ENCODE peak calls at places on chromosomes 4 and X, in ten cellular contexts. M, I, X, J, V, Y, P, K, A and C are unnamed samples.

GRCh38 chr4:161546902-161547301 is 616.9 kb downstream of the FSTL5 start:
- DNase-seq in K (no peak), V (no peak), X (no peak), P (no peak), M (no peak), A (no peak), I (no peak), J (no peak), Y (no peak), C (no peak)

GRCh38 chr4:150065740-150066139 is 12.5 kb upstream of the DCLK2 start:
- DNase-seq in Y (no peak), X (no peak), V (no peak), K (no peak), J (no peak), A (no peak), M (no peak), P (no peak), I (no peak), C (no peak)

GRCh38 chr4:109816894-109817293 is 1.3 kb downstream of the GAR1 start:
- DNase-seq in K (no peak), P (no peak), Y (no peak), A (no peak), V (no peak), X (no peak), J (no peak), I (no peak), M (no peak), C (no peak)

GRCh38 chr4:95255396-95256107 is 293.2 kb downstream of the UNC5C start:
- DNase-seq in K (no peak), X (no peak), V (peak; percentile 18), I (no peak), P (no peak), A (no peak), M (no peak), J (no peak), Y (no peak), C (no peak)

GRCh38 chrX:134803551-134804183 is 145.4 kb upstream of the PLAC1 start:
- DNase-seq in J (no peak), I (no peak), P (no peak), M (peak; percentile 52), X (peak; percentile 31), Y (no peak), K (no peak), A (no peak), V (no peak), C (no peak)

GRCh38 chr4:140252742-140253555 is 99.0 kb upstream of the MAML3 start:
- DNase-seq in Y (peak; percentile 45), P (peak; percentile 50), I (peak; percentile 58), M (peak; percentile 69), X (no peak), J (peak; percentile 95), K (peak; percentile 93), A (peak; percentile 78), V (peak; percentile 64), C (peak; percentile 80)

GRCh38 chr4:116024954-116025708 is 911.7 kb upstream of the NDST4 start:
- DNase-seq in I (no peak), V (no peak), Y (no peak), X (peak; percentile 3), A (no peak), K (no peak), M (no peak), J (no peak), P (no peak), C (no peak)

GRCh38 chrX:32867781-32868523 is 343.4 kb downstream of the DMD start:
- DNase-seq in Y (no peak), A (no peak), M (no peak), K (no peak), P (no peak), V (no peak), X (no peak), I (no peak), J (no peak), C (no peak)

GRCh38 chrX:152930516-152930915 is 32.6 kb downstream of the ZNF185 start:
- DNase-seq in X (no peak), M (no peak), Y (no peak), I (no peak), A (no peak), K (no peak), V (no peak), P (no peak), J (no peak), C (peak; percentile 3)

GRCh38 chrX:97215166-97215565 is 331.5 kb downstream of the RPA4 start:
- DNase-seq in Y (no peak), I (no peak), V (no peak), M (no peak), J (no peak), P (no peak), K (no peak), A (no peak), X (no peak), C (no peak)

GRCh38 chr4:179989975-179990374 is 2253.2 kb upstream of the TENM3 start:
- DNase-seq in P (peak; percentile 5), Y (no peak), M (peak; percentile 11), V (no peak), K (no peak), A (no peak), J (no peak), X (no peak), I (no peak), C (no peak)

GRCh38 chrX:45769919-45770582 is 569.4 kb upstream of the DIPK2B start:
- DNase-seq in K (peak; percentile 93), Y (peak; percentile 68), A (peak; percentile 69), M (peak; percentile 91), X (peak; percentile 88), V (peak; percentile 49), J (peak; percentile 82), I (peak; percentile 79), P (peak; percentile 20), C (peak; percentile 73)

GRCh38 chr4:118811832-118812231 is 24.1 kb downstream of the SEC24D start:
- DNase-seq in P (no peak), Y (no peak), A (no peak), X (no peak), J (no peak), V (no peak), M (no peak), K (no peak), I (no peak), C (no peak)

GRCh38 chr4:78520808-78521226 is 30.8 kb upstream of the ANXA3 start:
- DNase-seq in X (no peak), V (no peak), K (no peak), I (no peak), A (no peak), M (no peak), P (no peak), Y (no peak), J (no peak), C (no peak)

GRCh38 chrX:47232803-47233332 is at the start of gene USP11:
- DNase-seq in A (peak; percentile 65), Y (peak; percentile 45), V (no peak), K (peak; percentile 87), J (peak; percentile 92), I (peak; percentile 43), X (peak; percentile 47), M (peak; percentile 77), P (peak; percentile 30), C (no peak)

GRCh38 chrX:27660878-27661277 is 70.7 kb downstream of the DCAF8L2 start:
- DNase-seq in Y (no peak), K (no peak), V (no peak), J (no peak), A (no peak), X (no peak), P (no peak), M (no peak), I (no peak), C (no peak)

GRCh38 chr4:2551118-2551517 is 14.7 kb downstream of the FAM193A start:
- DNase-seq in Y (no peak), I (no peak), X (no peak), V (no peak), K (no peak), P (no peak), M (no peak), J (no peak), A (no peak), C (no peak)

GRCh38 chr4:2558301-2558700 is 21.9 kb downstream of the FAM193A start:
- DNase-seq in K (peak; percentile 69), J (no peak), V (no peak), Y (no peak), I (no peak), A (no peak), P (no peak), X (no peak), M (no peak), C (no peak)

GRCh38 chr4:2552806-2553205 is 16.4 kb downstream of the FAM193A start:
- DNase-seq in P (no peak), X (no peak), Y (no peak), J (no peak), M (no peak), A (no peak), V (no peak), K (no peak), I (no peak), C (no peak)
- TF ChIP-seq POLR2A in P (no peak), X (no peak), Y (no peak), J (no peak), M (no peak), A (no peak), V (no peak), K (no peak), I (no peak), C (no peak)

DNA sequence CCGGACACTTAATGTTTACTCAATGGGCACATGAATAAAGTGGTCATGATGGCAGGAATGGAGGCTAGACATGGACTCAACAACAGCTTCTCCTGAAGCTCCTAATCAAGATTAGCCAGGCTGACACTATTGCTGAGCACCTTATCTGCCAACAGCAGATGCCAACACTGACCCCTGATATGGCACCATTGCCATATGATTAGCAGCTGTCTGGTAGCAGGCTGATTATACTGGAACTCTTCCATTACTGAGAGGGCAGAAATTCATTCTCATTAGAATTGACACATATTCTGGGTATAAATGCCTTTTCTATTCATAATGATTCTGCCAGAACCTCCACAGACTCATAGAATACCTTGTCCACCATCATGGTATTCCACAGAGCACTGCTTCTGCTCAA is 18.4 kb upstream of the AFF1 start:
- DNase-seq in P (no peak), A (no peak), M (no peak), I (no peak), Y (no peak), V (no peak), J (no peak), K (no peak), X (no peak), C (no peak)
- TF ChIP-seq POLR2A in P (no peak), A (no peak), M (no peak), I (no peak), Y (no peak), V (no peak), J (no peak), K (no peak), X (no peak), C (no peak)

DNA sequence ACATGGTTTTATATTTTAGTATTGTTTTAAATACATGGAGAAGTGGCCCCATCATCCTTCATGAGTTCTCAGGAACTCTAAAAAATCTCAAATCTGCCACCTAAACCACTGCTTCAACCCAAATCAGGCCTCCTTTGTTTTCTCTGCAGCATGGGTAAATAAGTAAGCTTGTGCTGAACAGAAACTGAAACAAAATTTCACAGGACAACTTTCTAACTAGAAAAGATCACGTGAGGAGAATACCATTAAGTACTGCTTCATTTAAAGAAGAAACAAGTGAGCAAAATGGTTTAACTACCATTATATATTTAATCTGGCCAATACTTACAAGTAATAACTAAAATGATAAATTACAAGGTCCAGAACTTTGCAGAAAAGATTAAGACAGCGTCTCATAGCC is 2.5 kb downstream of the ARAP2 start:
- DNase-seq in J (no peak), V (no peak), P (peak; percentile 21), A (no peak), X (no peak), K (no peak), M (no peak), Y (no peak), I (no peak), C (no peak)
- TF ChIP-seq POLR2A in J (no peak), V (no peak), P (no peak), A (no peak), X (no peak), K (no peak), M (no peak), Y (no peak), I (no peak), C (no peak)

GRCh38 chrX:63350979-63351616 is at the start of gene SPIN4:
- DNase-seq in X (peak; percentile 73), M (peak; percentile 93), A (peak; percentile 82), K (peak; percentile 96), P (peak; percentile 56), J (peak; percentile 95), V (peak; percentile 40), Y (peak; percentile 80), I (peak; percentile 60), C (peak; percentile 90)
- TF ChIP-seq POLR2A in X (peak; percentile 73), M (peak; percentile 69), A (no peak), K (no peak), P (peak; percentile 34), J (peak; percentile 71), V (peak; percentile 57), Y (peak; percentile 66), I (no peak), C (peak; percentile 81)